ENCODE peak calls at places on chromosomes 11 and 22, in nine cellular contexts. D is ovary, X is A549, Q is H1, B is SK-N-SH, U is transverse colon, P is suprapubic skin, I is HepG2, A is stomach. N is an unnamed sample.
A peak's percentile ranks its signal among the peaks of the same experiment; 100 is the strongest.

GRCh38 chr11:122656631-122657101 is 1.1 kb downstream of the UBASH3B start:
- DNase-seq in Q (no peak), D (no peak), P (peak; percentile 80), I (no peak), A (peak; percentile 64), U (peak; percentile 30), B (no peak), X (peak; percentile 60), N (no peak)

GRCh38 chr11:9461760-9462134 is 935 bp downstream of the ZNF143 start:
- DNase-seq in P (no peak), B (peak; percentile 11), A (no peak), I (peak; percentile 12), U (no peak), Q (no peak), X (peak; percentile 13), D (no peak), N (no peak)

GRCh38 chr11:134856371-134856971 is 444.4 kb upstream of the B3GAT1 start:
- DNase-seq in A (no peak), B (no peak), I (no peak), U (no peak), Q (peak; percentile 33), P (no peak), X (no peak), D (no peak), N (no peak)

GRCh38 chr22:49971232-49972162 is 10.9 kb downstream of the PIM3 start:
- DNase-seq in U (peak; percentile 92), Q (peak; percentile 62), I (no peak), A (peak; percentile 93), D (peak; percentile 85), P (peak; percentile 88), B (peak; percentile 71), X (peak; percentile 33), N (peak; percentile 69)

GRCh38 chr11:44066732-44067131 is 662 bp downstream of the ACCS start:
- DNase-seq in I (no peak), X (no peak), Q (no peak), U (peak; percentile 39), D (peak; percentile 32), P (no peak), A (no peak), B (peak; percentile 42), N (no peak)

GRCh38 chr11:1869427-1870325 is 16.8 kb downstream of the LSP1 start:
- DNase-seq in U (no peak), B (no peak), D (no peak), A (no peak), I (peak; percentile 20), X (peak; percentile 79), P (no peak), Q (no peak), N (peak; percentile 50)

GRCh38 chr11:69497221-69497787 is 15.8 kb downstream of the LINC01488 start:
- DNase-seq in I (peak; percentile 97), B (no peak), U (peak; percentile 47), Q (no peak), D (no peak), X (peak; percentile 79), P (peak; percentile 92), A (peak; percentile 80), N (peak; percentile 72)

GRCh38 chr11:40722179-40722795 is 737.2 kb downstream of the LRRC4C start:
- DNase-seq in I (peak; percentile 15), P (no peak), A (no peak), X (peak; percentile 2), B (peak; percentile 44), U (no peak), Q (peak; percentile 72), D (no peak), N (no peak)

GRCh38 chr22:45757068-45757467 is 85.4 kb downstream of the ATXN10 start:
- DNase-seq in X (no peak), P (no peak), B (no peak), I (no peak), D (peak; percentile 55), U (no peak), A (no peak), Q (peak; percentile 58), N (no peak)

GRCh38 chr22:35883028-35883620 is 145.5 kb downstream of the RBFOX2 start:
- DNase-seq in A (no peak), Q (no peak), D (no peak), P (no peak), X (no peak), B (no peak), U (no peak), I (no peak), N (no peak)

GRCh38 chr11:116422976-116423375 is 349.8 kb downstream of the BUD13 start:
- DNase-seq in U (no peak), D (no peak), P (no peak), I (peak; percentile 32), A (no peak), Q (peak; percentile 62), X (no peak), B (peak; percentile 44), N (no peak)

GRCh38 chr11:122440783-122441701 is 214.5 kb upstream of the UBASH3B start:
- DNase-seq in B (peak; percentile 48), X (no peak), D (peak; percentile 56), Q (peak; percentile 54), P (peak; percentile 85), A (no peak), U (peak; percentile 10), I (no peak), N (peak; percentile 19)

GRCh38 chr11:46529086-46529905 is 64.5 kb downstream of the AMBRA1 start:
- DNase-seq in A (peak; percentile 71), P (peak; percentile 84), I (peak; percentile 55), B (peak; percentile 83), X (peak; percentile 89), U (peak; percentile 70), D (peak; percentile 46), Q (peak; percentile 92), N (peak; percentile 33)

DNA sequence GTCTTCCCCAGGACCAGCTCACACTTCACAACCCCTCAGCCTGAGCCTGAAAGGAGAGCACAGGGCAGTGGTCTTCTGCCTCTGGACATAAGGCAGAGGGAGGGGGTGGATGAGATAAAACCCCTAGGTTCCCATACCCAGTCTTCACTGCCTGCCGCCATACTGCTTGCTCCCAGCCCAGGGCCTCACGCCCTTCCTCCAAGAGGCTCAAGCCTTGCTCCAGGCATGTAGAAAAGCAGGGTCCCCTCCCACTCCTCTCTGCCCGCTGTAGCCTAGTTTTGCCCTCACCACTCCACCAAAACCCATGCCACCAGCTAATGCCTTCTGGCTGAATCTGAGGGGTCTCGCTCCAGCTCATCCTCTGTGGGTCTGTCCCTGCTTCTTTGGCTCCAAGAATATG is 5.2 kb downstream of the ARRB1 start:
- DNase-seq in X (no peak), Q (no peak), P (no peak), I (no peak), U (no peak), D (no peak), A (no peak), B (no peak), N (no peak)
- H3K4me3 ChIP-seq in X (no peak overlapping the region), Q (no peak overlapping the region), P (no peak overlapping the region), I (no peak overlapping the region), U (no peak overlapping the region), D (no peak overlapping the region), A (no peak overlapping the region), B (no peak overlapping the region), N (no peak overlapping the region)

DNA sequence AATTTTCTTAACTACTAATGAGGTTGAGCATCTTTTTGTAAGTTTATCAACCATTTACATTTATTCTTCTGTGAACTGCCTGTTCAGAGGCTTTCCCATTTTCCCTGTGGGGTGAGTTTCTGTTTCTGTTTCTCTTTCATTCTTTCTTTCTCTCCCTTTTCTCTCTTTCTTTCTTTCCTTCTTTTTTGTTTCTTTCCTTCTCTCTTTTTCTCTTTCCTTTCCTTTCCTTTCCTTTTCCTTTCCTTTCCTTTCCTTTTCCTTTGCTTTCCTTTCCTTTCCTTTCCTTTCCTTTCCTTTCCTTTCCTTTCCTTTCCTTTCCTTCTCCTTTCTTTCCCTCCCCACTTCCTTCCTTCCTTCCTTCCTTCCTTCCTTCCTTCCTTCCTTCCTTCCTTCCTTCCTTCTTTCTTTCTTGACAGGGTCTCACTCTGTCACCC is 8.0 kb upstream of the ZBED5 start:
- DNase-seq in U (no peak), X (no peak), P (no peak), Q (no peak), B (no peak), I (no peak), A (no peak), D (no peak), N (no peak)
- TF ChIP-seq EP300 in U (no peak), X (no peak), P (no peak), Q (no peak), B (no peak), I (no peak), A (no peak), D (no peak), N (no peak)

GRCh38 chr11:72740060-72740424 is 12.2 kb downstream of the ARAP1 start:
- DNase-seq in P (no peak), B (no peak), X (no peak), A (no peak), D (no peak), Q (no peak), U (no peak), I (no peak), N (no peak)
- H3K4me1 ChIP-seq in P (peaks cover 57% of the 10 kb centered on the region), B (peaks cover 21% of the 10 kb centered on the region), X (peaks cover 46% of the 10 kb centered on the region), A (no peaks in the 10 kb centered on the region), D (no peaks in the 10 kb centered on the region), Q (peaks cover 8% of the 10 kb centered on the region), U (peaks cover 61% of the 10 kb centered on the region), I (peaks cover 70% of the 10 kb centered on the region), N (peaks cover 50% of the 10 kb centered on the region)

DNA sequence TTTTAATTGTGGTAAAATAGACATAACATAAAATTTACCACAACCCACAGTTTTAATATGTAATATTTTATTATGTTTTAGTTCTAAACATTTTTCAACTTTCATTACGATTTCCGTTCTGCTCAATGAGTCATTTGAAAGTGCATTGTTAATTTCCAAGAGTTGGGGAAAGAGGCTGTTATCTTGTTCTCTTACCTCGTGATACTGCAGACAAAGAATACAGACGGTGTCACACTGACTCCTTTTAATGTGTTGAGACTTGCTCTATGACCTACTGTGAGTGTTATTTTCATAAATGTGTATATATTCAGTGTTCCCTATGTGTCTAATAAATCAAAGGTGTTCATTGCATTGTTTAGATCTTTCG is 10.8 kb upstream of the RAC2 start:
- DNase-seq in I (no peak), P (no peak), X (no peak), U (no peak), Q (no peak), A (no peak), B (no peak), D (no peak), N (no peak)
- H3K4me3 ChIP-seq in I (no peak overlapping the region), P (no peak overlapping the region), X (no peak overlapping the region), U (no peak overlapping the region), Q (no peak overlapping the region), A (no peak overlapping the region), B (no peak overlapping the region), D (no peak overlapping the region), N (no peak overlapping the region)

GRCh38 chr22:22513619-22514018 is 5.1 kb upstream of the ZNF280B start:
- DNase-seq in I (no peak), X (no peak), P (no peak), D (no peak), A (no peak), Q (no peak), U (no peak), B (no peak), N (no peak)

GRCh38 chr22:22508274-22509176 is at the start of gene ZNF280B:
- DNase-seq in P (no peak), U (peak; percentile 79), Q (peak; percentile 92), D (peak; percentile 59), I (peak; percentile 76), B (peak; percentile 94), A (peak; percentile 70), X (peak; percentile 44), N (no peak)

GRCh38 chr22:22506736-22507135 is 1.8 kb downstream of the ZNF280B start:
- DNase-seq in X (no peak), Q (no peak), I (no peak), U (no peak), P (no peak), A (no peak), D (no peak), B (no peak), N (no peak)

GRCh38 chr22:22507743-22508273 is 734 bp downstream of the ZNF280B start:
- DNase-seq in I (no peak), X (no peak), Q (no peak), B (no peak), P (no peak), D (no peak), U (no peak), A (no peak), N (no peak)
- TF ChIP-seq EP300 in I (no peak), X (no peak), Q (no peak), B (no peak), P (no peak), D (no peak), U (no peak), A (no peak), N (no peak)